ENCODE peak calls at places on chromosomes 12 and 14, in five cellular contexts. R, U, G, O and N are unnamed samples.

GRCh38 chr14:22534547-22534946 is 54.5 kb downstream of the DAD1 start:
- DNase-seq in G (no peak), R (no peak), U (no peak), O (no peak), N (no peak)

GRCh38 chr14:69135133-69135532 is 17.8 kb downstream of the DCAF5 start:
- DNase-seq in U (no peak), R (no peak), O (no peak), G (no peak), N (no peak)

GRCh38 chr14:58639842-58640484 is 2.2 kb downstream of the DACT1 start:
- DNase-seq in O (peak; percentile 67), R (peak; percentile 24), G (no peak), U (no peak), N (no peak)

GRCh38 chr14:67695394-67695949 is at the start of gene RDH11:
- DNase-seq in O (peak; percentile 93), R (peak; percentile 88), U (peak; percentile 77), G (peak; percentile 66), N (peak; percentile 43)

GRCh38 chr14:92863281-92863680 is 59.7 kb upstream of the CHGA start:
- DNase-seq in O (peak; percentile 23), U (no peak), R (no peak), G (no peak), N (no peak)

GRCh38 chr12:14167005-14167628 is 185.7 kb upstream of the GRIN2B start:
- DNase-seq in U (no peak), O (peak; percentile 41), R (peak; percentile 65), G (no peak), N (no peak)

GRCh38 chr14:104724981-104725771 is 1.1 kb downstream of the ADSS1 start:
- DNase-seq in U (peak; percentile 91), O (no peak), R (no peak), G (no peak), N (peak; percentile 45)

GRCh38 chr12:68560823-68561422 is 49.8 kb upstream of the RAP1B start:
- DNase-seq in U (no peak), O (no peak), R (no peak), G (no peak), N (no peak)

GRCh38 chr14:55277972-55278740 is 6.9 kb downstream of the FBXO34 start:
- DNase-seq in O (no peak), R (peak; percentile 60), U (no peak), G (no peak), N (no peak)

GRCh38 chr12:14621821-14622220 is 54.1 kb upstream of the PLBD1 start:
- DNase-seq in U (no peak), R (no peak), G (no peak), O (no peak), N (no peak)

GRCh38 chr12:53255993-53256392 is 12.1 kb upstream of the ESPL1 start:
- DNase-seq in R (no peak), G (no peak), O (no peak), U (no peak), N (no peak)

GRCh38 chr12:120663741-120664140 is 23.2 kb upstream of the MLEC start:
- DNase-seq in U (no peak), G (no peak), O (no peak), R (no peak), N (no peak)

GRCh38 chr12:11085419-11085818 is 6.7 kb downstream of the TAS2R43 start:
- DNase-seq in G (no peak), U (no peak), O (no peak), R (no peak), N (no peak)

GRCh38 chr12:12943589-12944260 is 8.2 kb downstream of the GPRC5D start:
- DNase-seq in O (no peak), G (no peak), R (no peak), U (no peak), N (no peak)

GRCh38 chr12:43206396-43206795 is 345.6 kb downstream of the ADAMTS20 start:
- DNase-seq in O (no peak), U (no peak), R (no peak), G (no peak), N (no peak)

GRCh38 chr12:83827193-83827592 is 1085.4 kb downstream of the SLC6A15 start:
- DNase-seq in G (no peak), U (no peak), R (no peak), O (no peak), N (no peak)

GRCh38 chr12:95218164-95218851 is 701 bp downstream of the VEZT start:
- DNase-seq in O (peak; percentile 78), G (no peak), U (no peak), R (no peak), N (no peak)

GRCh38 chr14:67411820-67412421 is at the start of gene PLEK2:
- DNase-seq in R (no peak), U (no peak), O (peak; percentile 79), G (peak; percentile 54), N (no peak)